ENCODE peak calls at places on chromosomes 16 and 17, in ten cellular contexts. Y, V, A, W, J, R, U, T, D and M are unnamed samples.

GRCh38 chr17:40373324-40373723 is 8.8 kb upstream of the GJD3 start:
- DNase-seq in Y (peak; percentile 7), V (no peak), A (peak; percentile 97), W (no peak), J (peak; percentile 89), R (no peak), U (no peak), T (no peak), D (peak; percentile 91), M (no peak)

GRCh38 chr17:67411396-67411795 is 34.3 kb downstream of the PITPNC1 start:
- DNase-seq in Y (no peak), V (no peak), A (no peak), W (no peak), J (no peak), R (no peak), U (no peak), T (no peak), D (no peak), M (no peak)

GRCh38 chr17:77441130-77441920 is 300.6 kb downstream of the SEC14L1 start:
- DNase-seq in Y (no peak), V (no peak), A (no peak), W (peak; percentile 29), J (no peak), R (no peak), U (peak; percentile 80), T (no peak), D (no peak), M (no peak)

GRCh38 chr17:44655983-44656700 is at the start of gene MEIOC:
- DNase-seq in Y (no peak), V (no peak), A (no peak), W (no peak), J (no peak), R (no peak), U (peak; percentile 16), T (no peak), D (no peak), M (peak; percentile 24)

GRCh38 chr16:81522141-81522701 is 77.6 kb downstream of the CMIP start:
- DNase-seq in Y (no peak), V (no peak), A (no peak), W (no peak), J (no peak), R (no peak), U (no peak), T (no peak), D (no peak), M (no peak)

GRCh38 chr16:1308036-1308976 is 1.1 kb upstream of the UBE2I start:
- DNase-seq in Y (peak; percentile 46), V (no peak), A (peak; percentile 53), W (no peak), J (peak; percentile 57), R (no peak), U (no peak), T (no peak), D (peak; percentile 13), M (no peak)

GRCh38 chr16:72481419-72481818 is 309.5 kb upstream of the PMFBP1 start:
- DNase-seq in Y (no peak), V (no peak), A (peak; percentile 60), W (no peak), J (peak; percentile 72), R (no peak), U (no peak), T (no peak), D (peak; percentile 82), M (no peak)

GRCh38 chr17:39667262-39668140 is 752 bp upstream of the PNMT start:
- DNase-seq in Y (no peak), V (no peak), A (no peak), W (peak; percentile 57), J (no peak), R (no peak), U (no peak), T (peak; percentile 64), D (no peak), M (no peak)

GRCh38 chr17:33725675-33726271 is 432.7 kb upstream of the ASIC2 start:
- DNase-seq in Y (no peak), V (no peak), A (peak; percentile 25), W (no peak), J (peak; percentile 34), R (peak; percentile 28), U (no peak), T (peak; percentile 29), D (peak; percentile 14), M (peak; percentile 74)

GRCh38 chr17:2124391-2124790 is 69.5 kb downstream of the HIC1 start:
- DNase-seq in Y (no peak), V (no peak), A (peak; percentile 26), W (no peak), J (no peak), R (no peak), U (no peak), T (no peak), D (no peak), M (no peak)

GRCh38 chr16:69114346-69114975 is 9.0 kb downstream of the HAS3 start:
- DNase-seq in Y (no peak), V (no peak), A (no peak), W (no peak), J (no peak), R (no peak), U (no peak), T (no peak), D (no peak), M (no peak)

GRCh38 chr16:57479422-57480126 is 6.7 kb downstream of the DOK4 start:
- DNase-seq in Y (peak; percentile 54), V (no peak), A (peak; percentile 65), W (peak; percentile 66), J (peak; percentile 78), R (no peak), U (no peak), T (peak; percentile 47), D (peak; percentile 74), M (no peak)

GRCh38 chr16:54265558-54266213 is 20.9 kb downstream of the IRX3 start:
- DNase-seq in Y (peak; percentile 15), V (no peak), A (peak; percentile 40), W (peak; percentile 35), J (no peak), R (no peak), U (no peak), T (no peak), D (no peak), M (no peak)

GRCh38 chr16:30775381-30776099 is 11.5 kb downstream of the ZNF629 start:
- DNase-seq in Y (peak; percentile 66), V (peak; percentile 32), A (peak; percentile 84), W (peak; percentile 88), J (peak; percentile 81), R (peak; percentile 83), U (peak; percentile 57), T (peak; percentile 84), D (peak; percentile 80), M (peak; percentile 77)

GRCh38 chr16:30778549-30779244 is 8.3 kb downstream of the ZNF629 start:
- DNase-seq in Y (no peak), V (no peak), A (no peak), W (no peak), J (no peak), R (no peak), U (no peak), T (no peak), D (peak; percentile 21), M (no peak)

GRCh38 chr16:30780021-30780420 is 7.0 kb downstream of the ZNF629 start:
- DNase-seq in Y (no peak), V (no peak), A (no peak), W (no peak), J (no peak), R (no peak), U (no peak), T (no peak), D (no peak), M (no peak)

GRCh38 chr16:30779596-30779995 is 7.4 kb downstream of the ZNF629 start:
- DNase-seq in Y (no peak), V (no peak), A (no peak), W (no peak), J (no peak), R (no peak), U (no peak), T (no peak), D (no peak), M (no peak)

DNA sequence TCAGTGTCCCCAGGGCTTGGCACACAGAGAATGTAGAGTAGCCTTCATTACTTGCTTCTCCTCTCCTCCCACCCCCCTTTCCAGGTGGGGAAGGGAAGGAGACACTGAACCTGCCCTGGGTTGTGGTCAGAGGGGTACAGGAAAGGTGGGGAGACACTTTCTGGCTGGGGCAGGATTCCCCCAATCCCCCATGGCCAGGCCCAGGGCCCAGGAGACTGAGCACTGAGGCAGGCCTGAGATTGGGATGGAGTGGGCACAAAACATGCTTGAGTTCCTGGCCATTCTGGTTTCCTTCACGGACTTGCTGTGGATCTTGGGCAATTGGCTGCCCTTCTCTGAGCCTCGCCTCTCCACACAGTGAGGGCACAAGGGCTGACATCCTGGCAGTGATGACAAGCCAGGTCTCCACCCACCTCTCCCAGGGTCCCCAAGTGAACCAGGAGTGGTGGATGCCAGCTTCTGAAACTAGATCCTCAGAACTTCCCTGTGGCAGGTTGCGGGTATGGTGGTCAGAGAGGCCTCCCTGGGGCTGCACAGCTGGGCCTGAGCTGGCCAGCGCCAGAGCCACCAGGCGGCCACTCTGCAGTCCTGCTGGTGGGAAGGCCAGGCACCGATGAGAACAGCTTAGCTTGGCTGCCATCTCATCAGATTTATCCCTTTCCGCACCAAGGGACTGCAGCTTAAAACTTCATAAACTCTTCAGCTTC is 9.3 kb downstream of the ZNF629 start:
- DNase-seq in Y (no peak), V (no peak), A (no peak), W (no peak), J (no peak), R (no peak), U (no peak), T (no peak), D (no peak), M (no peak)
- TF ChIP-seq CTCF in Y (no peak), V (no peak), A (no peak), W (no peak), J (no peak), R (no peak), U (no peak), T (no peak), D (no peak), M (no peak)

GRCh38 chr16:10368984-10369551 is 16.8 kb upstream of the ATF7IP2 start:
- DNase-seq in Y (peak; percentile 11), V (no peak), A (no peak), W (no peak), J (peak; percentile 6), R (no peak), U (no peak), T (no peak), D (no peak), M (no peak)
- TF ChIP-seq CTCF in Y (no peak), V (no peak), A (no peak), W (no peak), J (peak; percentile 11), R (no peak), U (no peak), T (peak; percentile 23), D (no peak), M (no peak)

GRCh38 chr17:74601944-74602572 is 10.0 kb upstream of the CD300LD start:
- DNase-seq in Y (no peak), V (no peak), A (peak; percentile 43), W (peak; percentile 26), J (peak; percentile 49), R (no peak), U (peak; percentile 24), T (no peak), D (peak; percentile 39), M (peak; percentile 58)
- TF ChIP-seq CTCF in Y (peak; percentile 57), V (no peak), A (peak; percentile 54), W (peak; percentile 45), J (peak; percentile 67), R (peak; percentile 55), U (peak; percentile 40), T (peak; percentile 73), D (peak; percentile 71), M (peak; percentile 53)

DNA sequence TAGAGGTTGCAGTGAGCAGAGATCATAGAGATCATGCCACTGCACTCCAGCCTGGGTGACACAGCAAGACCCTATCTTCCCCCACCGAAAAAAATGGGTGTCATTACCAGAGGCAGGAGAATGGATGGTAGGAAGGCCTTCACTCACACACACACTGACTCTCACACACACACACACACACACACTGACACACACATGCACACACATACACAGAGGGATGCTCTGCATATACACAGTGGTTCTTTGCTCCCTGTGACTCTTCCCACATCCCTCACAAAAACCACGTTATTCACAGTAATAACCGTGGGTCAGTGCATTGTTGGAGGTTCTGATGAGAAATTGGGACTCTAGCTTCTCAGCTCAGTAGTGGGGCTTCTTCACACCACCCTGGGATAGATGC is 300.2 kb upstream of the N4BP1 start:
- DNase-seq in Y (no peak), V (no peak), A (no peak), W (no peak), J (no peak), R (no peak), U (no peak), T (no peak), D (no peak), M (no peak)
- TF ChIP-seq CTCF in Y (no peak), V (no peak), A (no peak), W (no peak), J (no peak), R (no peak), U (no peak), T (no peak), D (no peak), M (no peak)